ENCODE peak calls at places on chromosomes 16 and 17, in four cellular contexts. One of them, this sample, is unnamed.

GRCh38 chr16:627458-628239 is 3.1 kb upstream of the WFIKKN1 start:
- DNase-seq in GM04503: no peak
- DNase-seq in mammary epithelial cell: no peak
- DNase-seq in activated naive CD4-positive, alpha-beta T cell: no peak
- DNase-seq in this sample: no peak

GRCh38 chr16:29198731-29199521 is 207.6 kb downstream of the NPIPB11 start:
- DNase-seq in GM04503: no peak
- DNase-seq in mammary epithelial cell: no peak
- DNase-seq in activated naive CD4-positive, alpha-beta T cell: no peak
- DNase-seq in this sample: no peak

GRCh38 chr17:29046440-29046839 is 3.5 kb downstream of the PIPOX start:
- DNase-seq in GM04503: no peak
- DNase-seq in mammary epithelial cell: no peak
- DNase-seq in activated naive CD4-positive, alpha-beta T cell: no peak
- DNase-seq in this sample: no peak

GRCh38 chr17:965311-965989 is 14.1 kb downstream of the NXN start:
- DNase-seq in GM04503: no peak
- DNase-seq in mammary epithelial cell: no peak
- DNase-seq in activated naive CD4-positive, alpha-beta T cell: no peak
- DNase-seq in this sample: no peak

GRCh38 chr16:85428168-85428898 is 184.8 kb upstream of the GSE1 start:
- DNase-seq in GM04503: no peak
- DNase-seq in mammary epithelial cell: no peak
- DNase-seq in activated naive CD4-positive, alpha-beta T cell: no peak
- DNase-seq in this sample: no peak

GRCh38 chr17:4710693-4711634 is 532 bp downstream of the ARRB2 start:
- DNase-seq in GM04503: no peak
- DNase-seq in mammary epithelial cell: no peak
- DNase-seq in activated naive CD4-positive, alpha-beta T cell: no peak
- DNase-seq in this sample: no peak

GRCh38 chr16:56332464-56333079 is 92.8 kb downstream of the AMFR start:
- DNase-seq in GM04503: no peak
- DNase-seq in mammary epithelial cell: peak
- DNase-seq in activated naive CD4-positive, alpha-beta T cell: no peak
- DNase-seq in this sample: no peak

GRCh38 chr17:30950669-30951399 is 20.0 kb upstream of the RNF135 start:
- DNase-seq in GM04503: peak
- DNase-seq in mammary epithelial cell: peak
- DNase-seq in activated naive CD4-positive, alpha-beta T cell: no peak
- DNase-seq in this sample: peak

GRCh38 chr17:49456172-49456965 is 38.7 kb upstream of the NGFR start:
- DNase-seq in GM04503: peak
- DNase-seq in mammary epithelial cell: peak
- DNase-seq in activated naive CD4-positive, alpha-beta T cell: no peak
- DNase-seq in this sample: peak

GRCh38 chr17:72514888-72515287 is 394.1 kb downstream of the SOX9 start:
- DNase-seq in GM04503: no peak
- DNase-seq in mammary epithelial cell: no peak
- DNase-seq in activated naive CD4-positive, alpha-beta T cell: no peak
- DNase-seq in this sample: no peak

GRCh38 chr17:81967533-81968395 is 6.8 kb upstream of the NOTUM start:
- DNase-seq in GM04503: no peak
- DNase-seq in mammary epithelial cell: no peak
- DNase-seq in activated naive CD4-positive, alpha-beta T cell: peak
- DNase-seq in this sample: no peak

GRCh38 chr16:13892301-13892700 is 27.7 kb upstream of the ERCC4 start:
- DNase-seq in GM04503: no peak
- DNase-seq in mammary epithelial cell: no peak
- DNase-seq in activated naive CD4-positive, alpha-beta T cell: no peak
- DNase-seq in this sample: no peak

GRCh38 chr17:7405413-7405881 is 1.6 kb upstream of the TMEM256 start:
- DNase-seq in GM04503: no peak
- DNase-seq in mammary epithelial cell: no peak
- DNase-seq in activated naive CD4-positive, alpha-beta T cell: no peak
- DNase-seq in this sample: no peak

GRCh38 chr16:2963611-2964415 is at the start of gene KREMEN2:
- DNase-seq in GM04503: no peak
- DNase-seq in mammary epithelial cell: peak
- DNase-seq in activated naive CD4-positive, alpha-beta T cell: no peak
- DNase-seq in this sample: no peak

GRCh38 chr17:82213251-82214011 is 789 bp upstream of the CCDC57 start:
- DNase-seq in GM04503: peak
- DNase-seq in mammary epithelial cell: peak
- DNase-seq in activated naive CD4-positive, alpha-beta T cell: no peak
- DNase-seq in this sample: no peak

GRCh38 chr16:89562027-89562599 is 1.6 kb downstream of the RPL13 start:
- DNase-seq in GM04503: no peak
- DNase-seq in mammary epithelial cell: no peak
- DNase-seq in activated naive CD4-positive, alpha-beta T cell: no peak
- DNase-seq in this sample: no peak

GRCh38 chr17:33389506-33390141 is 96.5 kb upstream of the ASIC2 start:
- DNase-seq in GM04503: no peak
- DNase-seq in mammary epithelial cell: no peak
- DNase-seq in activated naive CD4-positive, alpha-beta T cell: no peak
- DNase-seq in this sample: no peak

GRCh38 chr16:73032548-73033270 is 15.2 kb downstream of the ZFHX3 start:
- DNase-seq in GM04503: no peak
- DNase-seq in mammary epithelial cell: no peak
- DNase-seq in activated naive CD4-positive, alpha-beta T cell: no peak
- DNase-seq in this sample: no peak

GRCh38 chr16:85227262-85227923 is 115.1 kb upstream of the CIBAR2 start:
- DNase-seq in GM04503: no peak
- DNase-seq in mammary epithelial cell: no peak
- DNase-seq in activated naive CD4-positive, alpha-beta T cell: no peak
- DNase-seq in this sample: no peak